ENCODE peak calls at places on chromosome 3, in four cellular contexts. O is right atrium auricular region; S is CD8-positive, alpha-beta memory T cell; E is left lung. D is an unnamed sample. For H3K27me3 and H3K4me1, the result is how much of the 10 kb centered on the place peaks cover.

GRCh38 chr3:25455316-25456232 is 27.5 kb downstream of the RARB start:
- DNase-seq in O (peak), S (no peak), E (no peak), D (no peak)

GRCh38 chr3:88003115-88003755 is 55.6 kb downstream of the CGGBP1 start:
- DNase-seq in S (no peak), E (no peak), O (no peak), D (no peak)

GRCh38 chr3:105274958-105275357 is 91.8 kb upstream of the ALCAM start:
- DNase-seq in E (no peak), O (no peak), S (no peak), D (no peak)

GRCh38 chr3:51392301-51393095 is 1.4 kb downstream of the RBM15B start:
- DNase-seq in S (no peak), O (no peak), E (peak), D (no peak)

GRCh38 chr3:160842021-160843005 is 86.3 kb downstream of the PPM1L start:
- DNase-seq in S (no peak), E (no peak), O (no peak), D (no peak)

GRCh38 chr3:77247817-77248216 is 207.9 kb downstream of the ROBO2 start:
- DNase-seq in E (no peak), O (no peak), S (no peak), D (no peak)

GRCh38 chr3:179766416-179767133 is 113.7 kb downstream of the USP13 start:
- DNase-seq in S (no peak), E (no peak), O (no peak), D (no peak)

GRCh38 chr3:153640689-153641308 is 478.8 kb downstream of the RAP2B start:
- DNase-seq in E (no peak), S (no peak), O (no peak), D (no peak)

GRCh38 chr3:72259755-72260589 is 475.0 kb upstream of the PROK2 start:
- DNase-seq in E (no peak), S (no peak), O (no peak), D (no peak)

GRCh38 chr3:57848177-57848738 is 92.1 kb downstream of the SLMAP start:
- DNase-seq in S (no peak), E (no peak), O (no peak), D (no peak)

GRCh38 chr3:169192643-169193042 is 470.9 kb downstream of the MECOM start:
- DNase-seq in E (no peak), O (no peak), S (no peak), D (no peak)

GRCh38 chr3:119352863-119353527 is 58.8 kb downstream of the ARHGAP31 start:
- DNase-seq in S (no peak), O (no peak), E (no peak), D (no peak)

GRCh38 chr3:110414851-110415250 is 656.8 kb upstream of the NECTIN3 start:
- DNase-seq in O (no peak), E (no peak), S (no peak), D (no peak)

GRCh38 chr3:190586631-190587000 is 72.7 kb downstream of the IL1RAP start:
- DNase-seq in E (no peak), O (no peak), S (peak), D (no peak)

GRCh38 chr3:35758358-35758757 is 119.0 kb downstream of the ARPP21 start:
- DNase-seq in O (no peak), E (no peak), S (no peak), D (no peak)
- H3K27ac ChIP-seq in O (no peak), E (no peak), S (no peak), D (no peak)

GRCh38 chr3:10331320-10331719 is 10.4 kb upstream of the SEC13 start:
- DNase-seq in E (no peak), S (no peak), O (no peak), D (no peak)
- H3K27me3 ChIP-seq in E (under half), S (under half), O (under half), D (under half)

DNA sequence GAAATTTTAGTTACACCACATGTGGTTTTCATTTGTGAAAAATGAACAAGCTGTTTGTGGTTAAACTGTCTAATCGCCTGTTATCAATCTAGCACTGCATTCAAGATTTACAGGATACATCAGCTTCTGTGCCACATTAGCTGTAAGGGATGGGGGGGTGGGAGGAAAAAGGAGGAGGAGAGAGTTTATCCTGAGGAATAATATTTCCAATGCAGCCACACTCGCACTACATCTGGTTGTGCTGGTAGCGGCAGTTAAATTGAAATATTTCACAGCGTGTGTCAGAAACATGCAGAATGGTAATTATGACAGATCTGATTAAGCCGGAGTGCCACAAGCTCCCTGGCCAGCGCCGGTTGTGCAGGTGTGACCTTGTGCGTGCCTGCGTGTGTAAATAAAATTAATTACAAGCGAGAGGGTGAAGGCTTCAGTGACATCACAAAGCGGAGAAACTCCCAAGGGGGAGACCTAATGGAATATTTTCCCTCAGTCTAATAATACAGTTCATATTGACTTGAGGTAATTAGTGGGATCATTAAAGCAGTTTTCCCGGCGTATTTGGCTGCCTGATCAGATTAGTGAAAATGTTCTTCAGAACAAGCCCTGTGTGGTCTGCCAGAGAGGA is 55.5 kb downstream of the SATB1 start:
- DNase-seq in E (peak), S (no peak), O (no peak), D (no peak)
- H3K4me1 ChIP-seq in E (under half), S (under half), O (under half), D (under half)

GRCh38 chr3:156217674-156218352 is 97.4 kb downstream of the KCNAB1 start:
- DNase-seq in O (no peak), S (no peak), E (no peak), D (no peak)
- H3K27ac ChIP-seq in O (no peak), S (no peak), E (no peak), D (no peak)

DNA sequence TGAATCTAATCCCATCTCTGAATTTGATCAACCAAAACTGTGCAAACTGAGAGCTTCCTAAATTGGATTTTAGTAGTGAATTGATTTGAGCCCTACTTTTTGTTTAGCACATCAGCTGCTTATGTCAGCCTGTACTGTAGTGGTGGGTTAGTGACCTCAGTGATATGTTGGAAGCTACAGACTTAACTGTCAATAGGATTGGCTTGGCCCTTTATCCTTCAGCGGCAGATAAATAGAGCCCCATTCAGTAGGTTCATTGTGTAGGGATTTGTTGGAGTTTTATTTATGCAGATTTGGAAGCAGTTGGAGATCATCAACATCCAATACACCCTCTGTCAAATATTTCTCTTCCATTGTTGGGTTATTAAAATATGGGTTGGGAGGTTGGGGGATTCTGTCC is 409.7 kb downstream of the SOX2 start:
- DNase-seq in O (no peak), S (no peak), E (no peak), D (no peak)
- H3K27me3 ChIP-seq in O (under half), S (under half), E (under half), D (under half)

GRCh38 chr3:42036483-42036823 is 54.7 kb upstream of the TRAK1 start:
- DNase-seq in O (peak), E (no peak), S (no peak), D (no peak)

GRCh38 chr3:42033741-42034140 is 57.4 kb upstream of the TRAK1 start:
- DNase-seq in S (no peak), O (peak), E (no peak), D (peak)

GRCh38 chr3:42037318-42037945 is 53.7 kb upstream of the TRAK1 start:
- DNase-seq in S (no peak), O (peak), E (no peak), D (no peak)

GRCh38 chr3:42035007-42035406 is 56.1 kb upstream of the TRAK1 start:
- DNase-seq in E (no peak), S (no peak), O (no peak), D (no peak)

GRCh38 chr3:42035816-42036482 is 55.2 kb upstream of the TRAK1 start:
- DNase-seq in O (peak), E (no peak), S (no peak), D (no peak)
- H3K4me1 ChIP-seq in O (under half), E (under half), S (under half), D (half or more)

GRCh38 chr3:126867526-126868200 is 115.3 kb upstream of the PLXNA1 start:
- DNase-seq in E (no peak), S (no peak), O (no peak), D (no peak)

GRCh38 chr3:126873416-126873815 is 109.5 kb upstream of the PLXNA1 start:
- DNase-seq in S (no peak), O (no peak), E (no peak), D (peak)

GRCh38 chr3:126872701-126873100 is 110.2 kb upstream of the PLXNA1 start:
- DNase-seq in O (no peak), E (no peak), S (no peak), D (peak)

GRCh38 chr3:126866175-126866759 is 116.6 kb upstream of the PLXNA1 start:
- DNase-seq in E (no peak), S (no peak), O (no peak), D (no peak)

GRCh38 chr3:126870608-126871210 is 112.2 kb upstream of the PLXNA1 start:
- DNase-seq in E (no peak), O (no peak), S (no peak), D (no peak)
- H3K27ac ChIP-seq in E (no peak), O (no peak), S (no peak), D (no peak)

DNA sequence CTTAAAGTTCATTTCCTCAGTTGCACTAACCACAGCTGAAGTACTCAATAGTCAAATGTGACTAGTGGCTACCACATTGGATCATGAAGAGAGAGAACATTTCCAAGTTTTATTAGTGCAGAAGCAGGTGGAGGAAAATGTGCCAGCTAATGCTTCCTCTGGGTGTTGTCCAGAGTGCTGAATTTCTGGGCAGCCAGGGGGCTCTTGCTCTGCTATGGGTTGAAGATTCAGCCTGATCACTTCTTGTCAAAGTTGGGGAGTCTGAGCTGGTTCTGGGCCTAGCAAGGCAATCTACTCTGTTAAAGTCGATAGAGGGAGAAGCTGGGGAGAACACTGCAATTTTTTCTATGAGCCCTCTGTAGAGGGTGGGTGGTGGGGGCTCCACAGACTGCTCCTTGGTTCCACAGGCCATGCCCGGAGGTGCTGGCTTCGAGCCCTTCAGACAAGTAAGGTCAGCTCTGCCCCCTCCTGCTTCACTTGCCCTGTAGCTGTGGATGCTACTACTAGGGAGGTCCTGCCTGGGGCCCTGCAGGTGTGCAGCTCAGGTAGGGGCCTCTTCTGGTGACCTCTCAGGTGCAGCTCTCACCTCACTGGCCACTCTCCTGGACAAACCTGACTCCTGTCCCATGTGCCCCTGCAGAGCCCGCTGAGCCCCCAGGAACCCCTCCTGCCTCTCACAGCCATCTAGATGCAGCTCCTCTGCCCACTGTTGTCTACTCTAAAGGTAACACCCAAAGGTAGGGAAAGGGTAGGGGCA is 8.2 kb downstream of the ALG3 start:
- DNase-seq in S (no peak), E (no peak), O (no peak), D (no peak)
- H3K27me3 ChIP-seq in S (under half), E (under half), O (under half), D (under half)

GRCh38 chr3:24388159-24388558 is 106.5 kb downstream of the THRB start:
- DNase-seq in E (no peak), O (no peak), S (no peak), D (no peak)

GRCh38 chr3:24389108-24390090 is 105.3 kb downstream of the THRB start:
- DNase-seq in E (no peak), S (no peak), O (no peak), D (no peak)

GRCh38 chr3:24388611-24389010 is 106.0 kb downstream of the THRB start:
- DNase-seq in S (no peak), E (no peak), O (no peak), D (no peak)

GRCh38 chr3:24387493-24387892 is 107.2 kb downstream of the THRB start:
- DNase-seq in O (no peak), E (no peak), S (no peak), D (no peak)

DNA sequence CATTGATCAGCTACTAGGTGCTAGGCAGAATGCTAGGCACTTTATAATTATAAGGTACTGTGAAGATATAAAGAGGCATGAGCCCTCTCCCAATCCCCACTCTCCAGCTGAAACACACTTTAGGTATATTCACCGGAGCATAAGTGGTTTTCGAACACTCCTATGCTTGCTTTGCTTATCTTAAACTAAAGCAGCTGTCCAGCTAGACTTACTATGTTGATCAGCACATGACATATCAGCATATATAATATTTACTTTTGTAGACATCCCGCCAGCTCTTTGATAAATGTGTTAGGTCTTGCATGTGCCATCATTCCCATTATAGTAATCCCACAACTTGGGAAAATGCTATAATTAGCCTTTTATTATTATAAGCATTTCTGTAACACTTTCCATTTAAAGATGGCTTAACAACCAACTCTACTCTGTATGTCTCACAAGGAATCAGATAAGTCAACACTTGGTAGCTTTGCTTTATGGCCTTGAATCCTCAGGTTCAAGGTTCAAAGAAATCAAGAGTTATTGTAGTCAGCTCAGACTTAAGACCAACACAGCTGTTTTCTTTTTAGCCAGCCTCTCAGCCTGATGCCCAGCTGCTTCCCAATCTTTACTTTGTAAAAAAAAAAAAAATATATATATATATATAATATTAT is 104.4 kb downstream of the THRB start:
- DNase-seq in E (no peak), S (no peak), O (no peak), D (no peak)
- H3K4me1 ChIP-seq in E (under half), S (under half), O (under half), D (half or more)

GRCh38 chr3:14861451-14862302 is 42.9 kb downstream of the FGD5 start:
- DNase-seq in E (no peak), S (no peak), O (no peak), D (peak)
- H3K27ac ChIP-seq in E (peak), S (no peak), O (peak), D (no peak)

D was measured in tibial artery.